ENCODE peak calls at places on chromosomes 3 and 15, in six cellular contexts. One of them, this sample, is unnamed.
A peak's percentile ranks its signal among the peaks of the same experiment; 100 is the strongest.

GRCh38 chr15:80474751-80475295 is 70.6 kb downstream of the ARNT2 start:
- DNase-seq in cardiac muscle cell: no peak
- DNase-seq in psoas muscle: no peak
- DNase-seq in CD8-positive, alpha-beta T cell: no peak
- DNase-seq in activated B cell treated with CpG ODN at 0.5 μM for 24 hours: no peak
- DNase-seq in progenitor cell of endocrine pancreas: no peak
- DNase-seq in this sample: no peak

GRCh38 chr3:15953841-15954240 is 156.1 kb upstream of the ANKRD28 start:
- DNase-seq in cardiac muscle cell: no peak
- DNase-seq in psoas muscle: no peak
- DNase-seq in CD8-positive, alpha-beta T cell: no peak
- DNase-seq in activated B cell treated with CpG ODN at 0.5 μM for 24 hours: no peak
- DNase-seq in progenitor cell of endocrine pancreas: no peak
- DNase-seq in this sample: no peak

GRCh38 chr3:175668300-175668699 is 809.2 kb downstream of the NAALADL2 start:
- DNase-seq in psoas muscle: no peak
- DNase-seq in CD8-positive, alpha-beta T cell: no peak
- DNase-seq in cardiac muscle cell: no peak
- DNase-seq in activated B cell treated with CpG ODN at 0.5 μM for 24 hours: no peak
- DNase-seq in progenitor cell of endocrine pancreas: no peak
- DNase-seq in this sample: no peak

GRCh38 chr3:146899171-146899570 is 294.0 kb upstream of the PLSCR5 start:
- DNase-seq in cardiac muscle cell: no peak
- DNase-seq in progenitor cell of endocrine pancreas: no peak
- DNase-seq in activated B cell treated with CpG ODN at 0.5 μM for 24 hours: no peak
- DNase-seq in CD8-positive, alpha-beta T cell: no peak
- DNase-seq in psoas muscle: no peak
- DNase-seq in this sample: no peak

GRCh38 chr3:70811880-70812279 is 499.4 kb upstream of the MDFIC2 start:
- DNase-seq in CD8-positive, alpha-beta T cell: no peak
- DNase-seq in activated B cell treated with CpG ODN at 0.5 μM for 24 hours: no peak
- DNase-seq in cardiac muscle cell: peak; percentile 90
- DNase-seq in psoas muscle: peak; percentile 35
- DNase-seq in progenitor cell of endocrine pancreas: no peak
- DNase-seq in this sample: no peak

GRCh38 chr3:11600501-11601282 is 43.0 kb downstream of the VGLL4 start:
- DNase-seq in psoas muscle: peak; percentile 85
- DNase-seq in activated B cell treated with CpG ODN at 0.5 μM for 24 hours: no peak
- DNase-seq in CD8-positive, alpha-beta T cell: no peak
- DNase-seq in progenitor cell of endocrine pancreas: no peak
- DNase-seq in cardiac muscle cell: peak; percentile 98
- DNase-seq in this sample: no peak

GRCh38 chr3:159619341-159619885 is 369.2 kb upstream of the IL12A start:
- DNase-seq in CD8-positive, alpha-beta T cell: no peak
- DNase-seq in activated B cell treated with CpG ODN at 0.5 μM for 24 hours: no peak
- DNase-seq in progenitor cell of endocrine pancreas: no peak
- DNase-seq in psoas muscle: no peak
- DNase-seq in cardiac muscle cell: peak; percentile 10
- DNase-seq in this sample: no peak

GRCh38 chr15:61382927-61383326 is 153.8 kb upstream of the RORA start:
- DNase-seq in CD8-positive, alpha-beta T cell: no peak
- DNase-seq in psoas muscle: no peak
- DNase-seq in activated B cell treated with CpG ODN at 0.5 μM for 24 hours: no peak
- DNase-seq in cardiac muscle cell: no peak
- DNase-seq in progenitor cell of endocrine pancreas: no peak
- DNase-seq in this sample: no peak

GRCh38 chr15:80536231-80536630 is 132.0 kb downstream of the ARNT2 start:
- DNase-seq in progenitor cell of endocrine pancreas: no peak
- DNase-seq in psoas muscle: no peak
- DNase-seq in activated B cell treated with CpG ODN at 0.5 μM for 24 hours: no peak
- DNase-seq in CD8-positive, alpha-beta T cell: no peak
- DNase-seq in cardiac muscle cell: no peak
- DNase-seq in this sample: no peak

GRCh38 chr15:89429986-89430385 is 66.4 kb downstream of the RHCG start:
- DNase-seq in activated B cell treated with CpG ODN at 0.5 μM for 24 hours: no peak
- DNase-seq in cardiac muscle cell: no peak
- DNase-seq in CD8-positive, alpha-beta T cell: no peak
- DNase-seq in psoas muscle: no peak
- DNase-seq in progenitor cell of endocrine pancreas: no peak
- DNase-seq in this sample: no peak

GRCh38 chr15:60004019-60004845 is at the start of gene FOXB1:
- DNase-seq in psoas muscle: no peak
- DNase-seq in activated B cell treated with CpG ODN at 0.5 μM for 24 hours: no peak
- DNase-seq in progenitor cell of endocrine pancreas: peak; percentile 45
- DNase-seq in CD8-positive, alpha-beta T cell: no peak
- DNase-seq in cardiac muscle cell: no peak
- DNase-seq in this sample: peak; percentile 26

GRCh38 chr3:28726840-28727239 is 378.2 kb upstream of the AZI2 start:
- DNase-seq in progenitor cell of endocrine pancreas: peak; percentile 22
- DNase-seq in activated B cell treated with CpG ODN at 0.5 μM for 24 hours: no peak
- DNase-seq in psoas muscle: peak; percentile 41
- DNase-seq in CD8-positive, alpha-beta T cell: no peak
- DNase-seq in cardiac muscle cell: peak; percentile 65
- DNase-seq in this sample: peak; percentile 24

GRCh38 chr15:78950906-78951840 is 6.3 kb upstream of the CTSH start:
- DNase-seq in psoas muscle: no peak
- DNase-seq in progenitor cell of endocrine pancreas: no peak
- DNase-seq in CD8-positive, alpha-beta T cell: no peak
- DNase-seq in cardiac muscle cell: peak; percentile 71
- DNase-seq in activated B cell treated with CpG ODN at 0.5 μM for 24 hours: no peak
- DNase-seq in this sample: no peak

GRCh38 chr3:43542328-43543043 is 79.3 kb downstream of the ANO10 start:
- DNase-seq in CD8-positive, alpha-beta T cell: no peak
- DNase-seq in cardiac muscle cell: no peak
- DNase-seq in psoas muscle: no peak
- DNase-seq in progenitor cell of endocrine pancreas: no peak
- DNase-seq in activated B cell treated with CpG ODN at 0.5 μM for 24 hours: no peak
- DNase-seq in this sample: no peak

GRCh38 chr3:172739462-172739861 is 11.1 kb upstream of the ECT2 start:
- DNase-seq in cardiac muscle cell: no peak
- DNase-seq in CD8-positive, alpha-beta T cell: no peak
- DNase-seq in activated B cell treated with CpG ODN at 0.5 μM for 24 hours: no peak
- DNase-seq in psoas muscle: no peak
- DNase-seq in progenitor cell of endocrine pancreas: no peak
- DNase-seq in this sample: no peak

GRCh38 chr3:184345678-184346144 is 8.3 kb downstream of the FAM131A start:
- DNase-seq in activated B cell treated with CpG ODN at 0.5 μM for 24 hours: no peak
- DNase-seq in psoas muscle: peak; percentile 76
- DNase-seq in CD8-positive, alpha-beta T cell: no peak
- DNase-seq in cardiac muscle cell: peak; percentile 61
- DNase-seq in progenitor cell of endocrine pancreas: no peak
- DNase-seq in this sample: peak; percentile 40

GRCh38 chr3:127065561-127066270 is 82.8 kb downstream of the PLXNA1 start:
- DNase-seq in progenitor cell of endocrine pancreas: no peak
- DNase-seq in activated B cell treated with CpG ODN at 0.5 μM for 24 hours: no peak
- DNase-seq in psoas muscle: peak; percentile 24
- DNase-seq in cardiac muscle cell: peak; percentile 15
- DNase-seq in CD8-positive, alpha-beta T cell: no peak
- DNase-seq in this sample: no peak

GRCh38 chr15:47377465-47377864 is 339.8 kb upstream of the SEMA6D start:
- DNase-seq in cardiac muscle cell: no peak
- DNase-seq in activated B cell treated with CpG ODN at 0.5 μM for 24 hours: no peak
- DNase-seq in CD8-positive, alpha-beta T cell: no peak
- DNase-seq in progenitor cell of endocrine pancreas: no peak
- DNase-seq in psoas muscle: no peak
- DNase-seq in this sample: no peak

GRCh38 chr3:17639765-17640164 is 102.7 kb downstream of the TBC1D5 start:
- DNase-seq in progenitor cell of endocrine pancreas: no peak
- DNase-seq in activated B cell treated with CpG ODN at 0.5 μM for 24 hours: no peak
- DNase-seq in psoas muscle: no peak
- DNase-seq in cardiac muscle cell: peak; percentile 93
- DNase-seq in CD8-positive, alpha-beta T cell: no peak
- DNase-seq in this sample: no peak

GRCh38 chr15:27408428-27408827 is 437.4 kb downstream of the GABRG3 start:
- DNase-seq in progenitor cell of endocrine pancreas: no peak
- DNase-seq in cardiac muscle cell: no peak
- DNase-seq in CD8-positive, alpha-beta T cell: no peak
- DNase-seq in activated B cell treated with CpG ODN at 0.5 μM for 24 hours: no peak
- DNase-seq in psoas muscle: no peak
- DNase-seq in this sample: no peak

GRCh38 chr3:69739204-69740102 is at the start of gene MITF:
- DNase-seq in CD8-positive, alpha-beta T cell: no peak
- DNase-seq in psoas muscle: peak; percentile 94
- DNase-seq in cardiac muscle cell: peak; percentile 92
- DNase-seq in progenitor cell of endocrine pancreas: peak; percentile 81
- DNase-seq in activated B cell treated with CpG ODN at 0.5 μM for 24 hours: no peak
- DNase-seq in this sample: peak; percentile 82

GRCh38 chr3:50189274-50189673 is 2.1 kb upstream of the GNAT1 start:
- DNase-seq in activated B cell treated with CpG ODN at 0.5 μM for 24 hours: no peak
- DNase-seq in CD8-positive, alpha-beta T cell: no peak
- DNase-seq in psoas muscle: peak; percentile 70
- DNase-seq in progenitor cell of endocrine pancreas: peak; percentile 58
- DNase-seq in cardiac muscle cell: peak; percentile 89
- DNase-seq in this sample: peak; percentile 60

GRCh38 chr15:37873336-37873735 is 61.1 kb upstream of the TMCO5A start:
- DNase-seq in progenitor cell of endocrine pancreas: no peak
- DNase-seq in psoas muscle: no peak
- DNase-seq in cardiac muscle cell: peak; percentile 24
- DNase-seq in activated B cell treated with CpG ODN at 0.5 μM for 24 hours: no peak
- DNase-seq in CD8-positive, alpha-beta T cell: no peak
- DNase-seq in this sample: no peak

GRCh38 chr3:33749546-33750215 is 31.6 kb upstream of the CLASP2 start:
- DNase-seq in progenitor cell of endocrine pancreas: no peak
- DNase-seq in cardiac muscle cell: peak; percentile 58
- DNase-seq in activated B cell treated with CpG ODN at 0.5 μM for 24 hours: no peak
- DNase-seq in psoas muscle: no peak
- DNase-seq in CD8-positive, alpha-beta T cell: no peak
- DNase-seq in this sample: no peak

GRCh38 chr3:48505146-48505545 is 1.2 kb upstream of the SHISA5 start:
- DNase-seq in cardiac muscle cell: no peak
- DNase-seq in progenitor cell of endocrine pancreas: no peak
- DNase-seq in CD8-positive, alpha-beta T cell: no peak
- DNase-seq in activated B cell treated with CpG ODN at 0.5 μM for 24 hours: no peak
- DNase-seq in psoas muscle: no peak
- DNase-seq in this sample: peak; percentile 8

GRCh38 chr3:43996379-43997301 is 245.0 kb upstream of the TOPAZ1 start:
- DNase-seq in psoas muscle: no peak
- DNase-seq in CD8-positive, alpha-beta T cell: no peak
- DNase-seq in activated B cell treated with CpG ODN at 0.5 μM for 24 hours: peak; percentile 42
- DNase-seq in progenitor cell of endocrine pancreas: no peak
- DNase-seq in cardiac muscle cell: peak; percentile 29
- DNase-seq in this sample: peak; percentile 54

GRCh38 chr3:187616307-187616939 is 53.8 kb downstream of the SST start:
- DNase-seq in progenitor cell of endocrine pancreas: no peak
- DNase-seq in cardiac muscle cell: peak; percentile 77
- DNase-seq in activated B cell treated with CpG ODN at 0.5 μM for 24 hours: no peak
- DNase-seq in psoas muscle: no peak
- DNase-seq in CD8-positive, alpha-beta T cell: peak; percentile 18
- DNase-seq in this sample: peak; percentile 38

GRCh38 chr15:37789881-37790280 is 144.6 kb upstream of the TMCO5A start:
- DNase-seq in activated B cell treated with CpG ODN at 0.5 μM for 24 hours: no peak
- DNase-seq in progenitor cell of endocrine pancreas: no peak
- DNase-seq in CD8-positive, alpha-beta T cell: no peak
- DNase-seq in psoas muscle: no peak
- DNase-seq in cardiac muscle cell: peak; percentile 31
- DNase-seq in this sample: no peak

GRCh38 chr3:54900954-54901591 is 26.8 kb downstream of the LRTM1 start:
- DNase-seq in cardiac muscle cell: no peak
- DNase-seq in CD8-positive, alpha-beta T cell: no peak
- DNase-seq in activated B cell treated with CpG ODN at 0.5 μM for 24 hours: no peak
- DNase-seq in psoas muscle: no peak
- DNase-seq in progenitor cell of endocrine pancreas: no peak
- DNase-seq in this sample: no peak

GRCh38 chr3:111539351-111540331 is 2.4 kb upstream of the CD96 start:
- DNase-seq in cardiac muscle cell: peak; percentile 75
- DNase-seq in progenitor cell of endocrine pancreas: peak; percentile 60
- DNase-seq in activated B cell treated with CpG ODN at 0.5 μM for 24 hours: peak; percentile 32
- DNase-seq in psoas muscle: no peak
- DNase-seq in CD8-positive, alpha-beta T cell: peak; percentile 58
- DNase-seq in this sample: peak; percentile 28

GRCh38 chr3:168073842-168074311 is 21.8 kb downstream of the GOLIM4 start:
- DNase-seq in progenitor cell of endocrine pancreas: no peak
- DNase-seq in psoas muscle: no peak
- DNase-seq in activated B cell treated with CpG ODN at 0.5 μM for 24 hours: no peak
- DNase-seq in cardiac muscle cell: no peak
- DNase-seq in CD8-positive, alpha-beta T cell: no peak
- DNase-seq in this sample: no peak

GRCh38 chr3:183159319-183159718 is 3.2 kb downstream of the LAMP3 start:
- DNase-seq in psoas muscle: no peak
- DNase-seq in cardiac muscle cell: no peak
- DNase-seq in activated B cell treated with CpG ODN at 0.5 μM for 24 hours: no peak
- DNase-seq in progenitor cell of endocrine pancreas: no peak
- DNase-seq in CD8-positive, alpha-beta T cell: no peak
- DNase-seq in this sample: no peak
- TF ChIP-seq CTCF in psoas muscle: no peak
- TF ChIP-seq CTCF in cardiac muscle cell: peak; percentile 9
- TF ChIP-seq CTCF in activated B cell treated with CpG ODN at 0.5 μM for 24 hours: no peak
- TF ChIP-seq CTCF in progenitor cell of endocrine pancreas: peak; percentile 35
- TF ChIP-seq CTCF in CD8-positive, alpha-beta T cell: no peak
- TF ChIP-seq CTCF in this sample: peak; percentile 47

DNA sequence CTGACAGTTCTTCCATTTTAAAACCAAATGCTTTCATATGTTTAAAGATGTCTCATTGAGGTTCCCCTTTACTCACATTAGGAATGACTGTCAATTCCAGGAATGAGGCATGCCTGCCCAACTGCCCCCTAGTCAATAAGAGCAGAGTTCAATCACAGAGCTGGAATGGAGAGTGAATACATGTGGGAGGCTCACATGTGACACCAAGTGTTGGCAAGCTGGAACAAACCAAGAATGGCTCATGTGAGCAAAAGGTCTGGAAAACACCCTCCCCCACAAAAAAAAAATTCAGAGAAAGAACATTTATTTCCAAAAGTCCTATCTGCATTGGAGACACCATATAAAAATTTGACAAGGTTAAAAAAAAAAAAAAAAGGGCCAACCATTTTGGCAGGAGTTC is 3.7 kb downstream of the PBRM1 start:
- DNase-seq in progenitor cell of endocrine pancreas: no peak
- DNase-seq in activated B cell treated with CpG ODN at 0.5 μM for 24 hours: no peak
- DNase-seq in cardiac muscle cell: peak; percentile 84
- DNase-seq in psoas muscle: no peak
- DNase-seq in CD8-positive, alpha-beta T cell: no peak
- DNase-seq in this sample: no peak
- TF ChIP-seq CTCF in progenitor cell of endocrine pancreas: peak; percentile 10
- TF ChIP-seq CTCF in activated B cell treated with CpG ODN at 0.5 μM for 24 hours: no peak
- TF ChIP-seq CTCF in cardiac muscle cell: peak; percentile 25
- TF ChIP-seq CTCF in psoas muscle: no peak
- TF ChIP-seq CTCF in CD8-positive, alpha-beta T cell: no peak
- TF ChIP-seq CTCF in this sample: peak; percentile 20

GRCh38 chr3:122315619-122316018 is 9.4 kb upstream of the CSTA start:
- DNase-seq in psoas muscle: no peak
- DNase-seq in progenitor cell of endocrine pancreas: no peak
- DNase-seq in CD8-positive, alpha-beta T cell: no peak
- DNase-seq in activated B cell treated with CpG ODN at 0.5 μM for 24 hours: no peak
- DNase-seq in cardiac muscle cell: no peak
- DNase-seq in this sample: no peak
- TF ChIP-seq CTCF in psoas muscle: no peak
- TF ChIP-seq CTCF in progenitor cell of endocrine pancreas: no peak
- TF ChIP-seq CTCF in CD8-positive, alpha-beta T cell: no peak
- TF ChIP-seq CTCF in activated B cell treated with CpG ODN at 0.5 μM for 24 hours: no peak
- TF ChIP-seq CTCF in cardiac muscle cell: no peak
- TF ChIP-seq CTCF in this sample: no peak

DNA sequence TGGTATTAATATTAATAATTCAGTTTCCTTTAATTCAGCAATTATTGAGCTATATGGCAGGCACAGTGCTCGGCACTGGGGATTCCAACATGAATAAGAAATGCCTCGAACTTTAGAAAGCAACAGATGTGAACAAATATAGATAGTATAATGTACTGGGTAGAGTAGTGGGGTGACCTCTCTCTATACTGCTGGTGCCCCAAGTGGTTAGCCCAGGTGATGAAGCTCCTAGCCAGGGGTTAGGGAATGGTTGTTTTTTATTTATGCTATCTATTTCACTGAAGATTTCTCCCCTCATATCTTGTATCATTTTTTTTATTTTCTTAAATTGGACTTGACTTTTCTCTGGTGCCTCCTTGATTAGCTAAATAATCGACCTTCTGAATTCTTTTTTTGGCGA is 62.1 kb downstream of the BHLHE40 start:
- DNase-seq in activated B cell treated with CpG ODN at 0.5 μM for 24 hours: no peak
- DNase-seq in progenitor cell of endocrine pancreas: no peak
- DNase-seq in CD8-positive, alpha-beta T cell: no peak
- DNase-seq in psoas muscle: no peak
- DNase-seq in cardiac muscle cell: no peak
- DNase-seq in this sample: no peak
- TF ChIP-seq CTCF in activated B cell treated with CpG ODN at 0.5 μM for 24 hours: no peak
- TF ChIP-seq CTCF in progenitor cell of endocrine pancreas: no peak
- TF ChIP-seq CTCF in CD8-positive, alpha-beta T cell: no peak
- TF ChIP-seq CTCF in psoas muscle: no peak
- TF ChIP-seq CTCF in cardiac muscle cell: no peak
- TF ChIP-seq CTCF in this sample: no peak

This sample was measured in GM10248.